ENCODE peak calls at places on chromosome 16, in five cellular contexts. One of them, this sample, is unnamed.

GRCh38 chr16:76197925-76198324 is 79.3 kb upstream of the CNTNAP4 start:
- DNase-seq in fibroblast of lung: no peak
- DNase-seq in right atrium auricular region: no peak
- DNase-seq in choroid plexus epithelial cell: no peak
- DNase-seq in BJ: no peak
- DNase-seq in this sample: no peak

GRCh38 chr16:30478766-30479478 is 6.4 kb downstream of the ITGAL start:
- DNase-seq in fibroblast of lung: no peak
- DNase-seq in right atrium auricular region: no peak
- DNase-seq in choroid plexus epithelial cell: no peak
- DNase-seq in BJ: no peak
- DNase-seq in this sample: no peak

GRCh38 chr16:13014516-13014915 is 113.1 kb downstream of the SHISA9 start:
- DNase-seq in fibroblast of lung: no peak
- DNase-seq in right atrium auricular region: no peak
- DNase-seq in choroid plexus epithelial cell: no peak
- DNase-seq in BJ: no peak
- DNase-seq in this sample: no peak

GRCh38 chr16:1379863-1380174 is 28.1 kb downstream of the GNPTG start:
- DNase-seq in fibroblast of lung: no peak
- DNase-seq in right atrium auricular region: no peak
- DNase-seq in choroid plexus epithelial cell: no peak
- DNase-seq in BJ: no peak
- DNase-seq in this sample: no peak

GRCh38 chr16:49111351-49111750 is 170.3 kb downstream of the CBLN1 start:
- DNase-seq in fibroblast of lung: no peak
- DNase-seq in right atrium auricular region: no peak
- DNase-seq in choroid plexus epithelial cell: no peak
- DNase-seq in BJ: no peak
- DNase-seq in this sample: no peak

GRCh38 chr16:527015-527903 is at the start of gene CAPN15:
- DNase-seq in fibroblast of lung: peak; percentile 83
- DNase-seq in right atrium auricular region: peak; percentile 86
- DNase-seq in choroid plexus epithelial cell: peak; percentile 86
- DNase-seq in BJ: no peak
- DNase-seq in this sample: peak; percentile 44

GRCh38 chr16:17359778-17360177 is 111.0 kb downstream of the XYLT1 start:
- DNase-seq in fibroblast of lung: peak; percentile 78
- DNase-seq in right atrium auricular region: peak; percentile 57
- DNase-seq in choroid plexus epithelial cell: no peak
- DNase-seq in BJ: no peak
- DNase-seq in this sample: peak; percentile 31

GRCh38 chr16:54817432-54817831 is 113.2 kb upstream of the IRX5 start:
- DNase-seq in fibroblast of lung: no peak
- DNase-seq in right atrium auricular region: no peak
- DNase-seq in choroid plexus epithelial cell: peak; percentile 38
- DNase-seq in BJ: no peak
- DNase-seq in this sample: peak; percentile 11

GRCh38 chr16:75379339-75379738 is 54.0 kb downstream of the CFDP1 start:
- DNase-seq in fibroblast of lung: no peak
- DNase-seq in right atrium auricular region: no peak
- DNase-seq in choroid plexus epithelial cell: no peak
- DNase-seq in BJ: no peak
- DNase-seq in this sample: no peak

GRCh38 chr16:280005-280421 is 378 bp upstream of the ARHGDIG start:
- DNase-seq in fibroblast of lung: no peak
- DNase-seq in right atrium auricular region: no peak
- DNase-seq in choroid plexus epithelial cell: no peak
- DNase-seq in BJ: no peak
- DNase-seq in this sample: no peak

GRCh38 chr16:79618712-79619050 is 18.1 kb upstream of the MAF start:
- DNase-seq in fibroblast of lung: peak; percentile 20
- DNase-seq in right atrium auricular region: peak; percentile 2
- DNase-seq in choroid plexus epithelial cell: no peak
- DNase-seq in BJ: no peak
- DNase-seq in this sample: no peak

GRCh38 chr16:4053663-4054479 is 62.4 kb downstream of the ADCY9 start:
- DNase-seq in fibroblast of lung: peak; percentile 80
- DNase-seq in right atrium auricular region: no peak
- DNase-seq in choroid plexus epithelial cell: peak; percentile 48
- DNase-seq in BJ: peak; percentile 98
- DNase-seq in this sample: peak; percentile 90

GRCh38 chr16:88883117-88883895 is 16.8 kb upstream of the PABPN1L start:
- DNase-seq in fibroblast of lung: no peak
- DNase-seq in right atrium auricular region: no peak
- DNase-seq in choroid plexus epithelial cell: no peak
- DNase-seq in BJ: no peak
- DNase-seq in this sample: no peak

GRCh38 chr16:81460075-81460474 is 15.5 kb downstream of the CMIP start:
- DNase-seq in fibroblast of lung: no peak
- DNase-seq in right atrium auricular region: no peak
- DNase-seq in choroid plexus epithelial cell: no peak
- DNase-seq in BJ: no peak
- DNase-seq in this sample: no peak

GRCh38 chr16:85619089-85619850 is 6.1 kb downstream of the GSE1 start:
- DNase-seq in fibroblast of lung: no peak
- DNase-seq in right atrium auricular region: no peak
- DNase-seq in choroid plexus epithelial cell: no peak
- DNase-seq in BJ: no peak
- DNase-seq in this sample: no peak

GRCh38 chr16:80285089-80285488 is 255.7 kb upstream of the DYNLRB2 start:
- DNase-seq in fibroblast of lung: peak; percentile 93
- DNase-seq in right atrium auricular region: no peak
- DNase-seq in choroid plexus epithelial cell: no peak
- DNase-seq in BJ: peak; percentile 87
- DNase-seq in this sample: no peak

GRCh38 chr16:87979352-87979751 is 28.1 kb downstream of the BANP start:
- DNase-seq in fibroblast of lung: no peak
- DNase-seq in right atrium auricular region: no peak
- DNase-seq in choroid plexus epithelial cell: no peak
- DNase-seq in BJ: no peak
- DNase-seq in this sample: no peak

GRCh38 chr16:19131809-19132777 is 18.3 kb downstream of the ITPRIPL2 start:
- DNase-seq in fibroblast of lung: no peak
- DNase-seq in right atrium auricular region: no peak
- DNase-seq in choroid plexus epithelial cell: no peak
- DNase-seq in BJ: no peak
- DNase-seq in this sample: no peak

GRCh38 chr16:27199747-27200146 is 3.6 kb upstream of the KDM8 start:
- DNase-seq in fibroblast of lung: peak; percentile 6
- DNase-seq in right atrium auricular region: no peak
- DNase-seq in choroid plexus epithelial cell: peak; percentile 46
- DNase-seq in BJ: no peak
- DNase-seq in this sample: no peak

GRCh38 chr16:23679274-23679985 is 741 bp downstream of the PLK1 start:
- DNase-seq in fibroblast of lung: peak; percentile 67
- DNase-seq in right atrium auricular region: no peak
- DNase-seq in choroid plexus epithelial cell: peak; percentile 48
- DNase-seq in BJ: no peak
- DNase-seq in this sample: no peak

GRCh38 chr16:898761-899677 is 71.8 kb downstream of the LMF1 start:
- DNase-seq in fibroblast of lung: no peak
- DNase-seq in right atrium auricular region: no peak
- DNase-seq in choroid plexus epithelial cell: no peak
- DNase-seq in BJ: no peak
- DNase-seq in this sample: no peak

GRCh38 chr16:69106491-69107291 is 1.2 kb downstream of the HAS3 start:
- DNase-seq in fibroblast of lung: no peak
- DNase-seq in right atrium auricular region: no peak
- DNase-seq in choroid plexus epithelial cell: no peak
- DNase-seq in BJ: no peak
- DNase-seq in this sample: no peak

DNA sequence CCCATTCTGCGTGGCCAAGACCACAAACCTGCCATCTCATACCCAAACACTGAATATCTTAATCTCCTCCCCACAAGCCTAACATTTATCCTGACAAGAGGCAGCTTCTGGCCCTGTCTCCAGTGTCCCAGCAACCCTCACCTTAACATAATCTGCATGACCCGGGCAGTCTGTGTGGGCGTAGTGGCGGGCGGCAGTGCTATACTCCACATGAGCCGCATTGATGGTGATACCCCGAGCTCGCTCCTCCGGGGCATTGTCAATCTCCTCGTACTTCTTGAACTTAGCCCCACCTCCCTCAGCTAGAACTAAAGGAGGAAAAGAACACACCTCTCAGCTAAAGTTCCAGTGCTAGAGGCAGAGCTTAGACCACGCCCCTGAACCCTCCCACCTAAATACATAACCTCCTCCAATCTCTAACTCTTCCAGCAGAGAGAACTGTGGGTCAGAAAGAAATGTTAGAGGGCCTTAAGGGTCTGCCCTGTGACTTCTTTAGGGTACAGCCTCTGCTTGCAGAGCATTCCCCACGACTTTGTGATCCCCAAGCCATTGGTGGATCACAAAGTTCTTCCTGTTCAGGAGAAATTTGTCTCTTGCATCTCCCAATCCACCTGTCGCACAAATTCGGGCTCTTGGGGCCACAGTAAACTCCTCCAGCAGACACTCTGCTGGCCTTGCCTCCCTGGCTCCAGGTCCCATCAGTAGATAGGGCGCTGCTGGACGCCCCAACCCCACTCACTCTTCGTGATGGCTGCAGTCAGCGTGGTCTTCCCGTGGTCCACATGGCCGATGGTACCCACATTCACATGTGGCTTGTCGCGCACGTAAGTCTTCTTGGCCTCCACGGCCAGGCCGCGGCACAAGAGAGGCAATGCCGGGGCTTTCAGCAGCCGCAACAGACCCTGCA is 722 bp downstream of the TUFM start:
- DNase-seq in fibroblast of lung: peak; percentile 18
- DNase-seq in right atrium auricular region: no peak
- DNase-seq in choroid plexus epithelial cell: peak; percentile 66
- DNase-seq in BJ: no peak
- DNase-seq in this sample: no peak
- H3K4me3 ChIP-seq in fibroblast of lung: peak overlapping the region; percentile 97
- H3K4me3 ChIP-seq in right atrium auricular region: peak overlapping the region; percentile 97
- H3K4me3 ChIP-seq in choroid plexus epithelial cell: peak overlapping the region; percentile 94
- H3K4me3 ChIP-seq in BJ: peak overlapping the region; percentile 90
- H3K4me3 ChIP-seq in this sample: peak overlapping the region; percentile 56

GRCh38 chr16:67653131-67654068 is 6.7 kb downstream of the ACD start:
- DNase-seq in fibroblast of lung: peak; percentile 17
- DNase-seq in right atrium auricular region: no peak
- DNase-seq in choroid plexus epithelial cell: no peak
- DNase-seq in BJ: no peak
- DNase-seq in this sample: no peak
- TF ChIP-seq CTCF in fibroblast of lung: no peak
- TF ChIP-seq CTCF in right atrium auricular region: no peak
- TF ChIP-seq CTCF in choroid plexus epithelial cell: peak; percentile 21
- TF ChIP-seq CTCF in BJ: peak; percentile 23
- TF ChIP-seq CTCF in this sample: no peak

DNA sequence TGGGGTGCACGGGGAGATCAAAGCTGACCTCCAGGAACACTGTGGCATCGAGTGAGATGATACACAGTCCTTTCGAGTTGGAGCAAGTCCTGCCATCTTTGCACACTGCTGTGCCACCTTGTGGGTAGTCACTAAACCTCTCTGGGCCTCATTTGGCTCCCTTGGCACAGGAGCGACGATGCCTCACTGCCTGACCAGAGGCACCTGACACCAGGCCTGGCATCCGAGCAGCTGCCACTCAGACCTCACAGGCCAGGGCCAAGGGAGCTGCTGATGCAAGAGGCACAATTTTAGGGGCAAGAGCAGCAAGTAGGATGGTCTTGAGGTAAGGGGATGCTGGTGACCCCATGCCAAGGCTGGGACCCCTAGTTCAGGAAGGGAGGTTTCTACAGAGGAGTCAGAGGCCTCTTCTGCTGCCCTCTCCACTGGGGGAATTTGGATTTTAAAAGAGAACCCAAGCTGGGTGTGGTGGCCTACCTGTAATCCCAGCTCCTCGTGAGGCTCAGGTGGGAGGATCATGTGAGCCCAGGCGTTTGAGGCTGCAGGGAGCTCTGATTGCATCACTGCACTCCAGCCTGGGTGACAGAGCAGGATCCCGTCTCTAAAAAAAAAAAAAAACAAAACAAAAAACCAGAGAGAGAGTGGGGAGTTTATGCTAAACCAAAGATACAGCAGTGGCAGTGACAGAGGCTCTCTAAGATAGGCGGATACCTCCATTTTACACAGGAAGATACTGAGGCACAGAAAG is 6.7 kb upstream of the ADGRG1 start:
- DNase-seq in fibroblast of lung: no peak
- DNase-seq in right atrium auricular region: no peak
- DNase-seq in choroid plexus epithelial cell: no peak
- DNase-seq in BJ: no peak
- DNase-seq in this sample: no peak
- H3K4me3 ChIP-seq in fibroblast of lung: no peak overlapping the region
- H3K4me3 ChIP-seq in right atrium auricular region: no peak overlapping the region
- H3K4me3 ChIP-seq in choroid plexus epithelial cell: no peak overlapping the region
- H3K4me3 ChIP-seq in BJ: no peak overlapping the region
- H3K4me3 ChIP-seq in this sample: no peak overlapping the region

GRCh38 chr16:15535772-15536171 is 101.4 kb downstream of the BMERB1 start:
- DNase-seq in fibroblast of lung: no peak
- DNase-seq in right atrium auricular region: no peak
- DNase-seq in choroid plexus epithelial cell: no peak
- DNase-seq in BJ: no peak
- DNase-seq in this sample: no peak

GRCh38 chr16:15536813-15537212 is 102.4 kb downstream of the BMERB1 start:
- DNase-seq in fibroblast of lung: no peak
- DNase-seq in right atrium auricular region: no peak
- DNase-seq in choroid plexus epithelial cell: no peak
- DNase-seq in BJ: no peak
- DNase-seq in this sample: no peak

GRCh38 chr16:15539197-15539596 is 103.8 kb downstream of the MARF1 start:
- DNase-seq in fibroblast of lung: no peak
- DNase-seq in right atrium auricular region: no peak
- DNase-seq in choroid plexus epithelial cell: peak; percentile 35
- DNase-seq in BJ: no peak
- DNase-seq in this sample: no peak

GRCh38 chr16:15542261-15542660 is 100.7 kb downstream of the MARF1 start:
- DNase-seq in fibroblast of lung: no peak
- DNase-seq in right atrium auricular region: no peak
- DNase-seq in choroid plexus epithelial cell: no peak
- DNase-seq in BJ: no peak
- DNase-seq in this sample: no peak

GRCh38 chr16:15538484-15538883 is 104.1 kb downstream of the BMERB1 start:
- DNase-seq in fibroblast of lung: no peak
- DNase-seq in right atrium auricular region: no peak
- DNase-seq in choroid plexus epithelial cell: no peak
- DNase-seq in BJ: no peak
- DNase-seq in this sample: no peak
- TF ChIP-seq CTCF in fibroblast of lung: no peak
- TF ChIP-seq CTCF in right atrium auricular region: no peak
- TF ChIP-seq CTCF in choroid plexus epithelial cell: no peak
- TF ChIP-seq CTCF in BJ: no peak
- TF ChIP-seq CTCF in this sample: no peak

GRCh38 chr16:50506543-50506937 is 41.7 kb upstream of the NKD1 start:
- DNase-seq in fibroblast of lung: no peak
- DNase-seq in right atrium auricular region: peak; percentile 42
- DNase-seq in choroid plexus epithelial cell: no peak
- DNase-seq in BJ: no peak
- DNase-seq in this sample: no peak
- H3K4me3 ChIP-seq in fibroblast of lung: no peak overlapping the region
- H3K4me3 ChIP-seq in right atrium auricular region: no peak overlapping the region
- H3K4me3 ChIP-seq in choroid plexus epithelial cell: no peak overlapping the region
- H3K4me3 ChIP-seq in BJ: no peak overlapping the region
- H3K4me3 ChIP-seq in this sample: no peak overlapping the region